ENCODE peak calls at places on chromosomes 13 and 19, in seven cellular contexts. One of them, this sample, is unnamed.
A peak's percentile ranks its signal among the peaks of the same experiment; 100 is the strongest.

GRCh38 chr19:4018140-4018613 is 10.6 kb downstream of the PIAS4 start:
- DNase-seq in pancreas: no peak
- DNase-seq in lower leg skin: no peak
- DNase-seq in cardiac muscle cell: no peak
- DNase-seq in mesendoderm: no peak
- DNase-seq in skeletal muscle cell: no peak
- DNase-seq in psoas muscle: no peak
- DNase-seq in this sample: no peak

GRCh38 chr19:45643024-45643926 is 4.1 kb upstream of the EML2 start:
- DNase-seq in pancreas: peak; percentile 77
- DNase-seq in lower leg skin: peak; percentile 97
- DNase-seq in cardiac muscle cell: peak; percentile 89
- DNase-seq in mesendoderm: peak; percentile 91
- DNase-seq in skeletal muscle cell: no peak
- DNase-seq in psoas muscle: peak; percentile 83
- DNase-seq in this sample: peak; percentile 79

GRCh38 chr19:13037718-13038117 is 42.4 kb downstream of the NFIX start:
- DNase-seq in pancreas: no peak
- DNase-seq in lower leg skin: no peak
- DNase-seq in cardiac muscle cell: no peak
- DNase-seq in mesendoderm: no peak
- DNase-seq in skeletal muscle cell: no peak
- DNase-seq in psoas muscle: no peak
- DNase-seq in this sample: no peak

GRCh38 chr19:4878491-4878968 is 11.1 kb upstream of the PLIN3 start:
- DNase-seq in pancreas: no peak
- DNase-seq in lower leg skin: no peak
- DNase-seq in cardiac muscle cell: no peak
- DNase-seq in mesendoderm: no peak
- DNase-seq in skeletal muscle cell: peak; percentile 20
- DNase-seq in psoas muscle: peak; percentile 75
- DNase-seq in this sample: no peak

GRCh38 chr19:55487884-55488687 is at the start of gene SSC5D:
- DNase-seq in pancreas: no peak
- DNase-seq in lower leg skin: no peak
- DNase-seq in cardiac muscle cell: no peak
- DNase-seq in mesendoderm: peak; percentile 50
- DNase-seq in skeletal muscle cell: no peak
- DNase-seq in psoas muscle: no peak
- DNase-seq in this sample: peak; percentile 64

GRCh38 chr13:32136716-32137115 is 105.1 kb downstream of the FRY start:
- DNase-seq in pancreas: no peak
- DNase-seq in lower leg skin: no peak
- DNase-seq in cardiac muscle cell: no peak
- DNase-seq in mesendoderm: no peak
- DNase-seq in skeletal muscle cell: no peak
- DNase-seq in psoas muscle: no peak
- DNase-seq in this sample: no peak

GRCh38 chr13:44437356-44438233 is 64.0 kb downstream of the SERP2 start:
- DNase-seq in pancreas: no peak
- DNase-seq in lower leg skin: no peak
- DNase-seq in cardiac muscle cell: peak; percentile 49
- DNase-seq in mesendoderm: peak; percentile 65
- DNase-seq in skeletal muscle cell: no peak
- DNase-seq in psoas muscle: no peak
- DNase-seq in this sample: peak; percentile 71

GRCh38 chr13:41426047-41426446 is 31.3 kb upstream of the RGCC start:
- DNase-seq in pancreas: no peak
- DNase-seq in lower leg skin: no peak
- DNase-seq in cardiac muscle cell: no peak
- DNase-seq in mesendoderm: no peak
- DNase-seq in skeletal muscle cell: no peak
- DNase-seq in psoas muscle: no peak
- DNase-seq in this sample: no peak

GRCh38 chr13:27081893-27082292 is 89.7 kb downstream of the USP12 start:
- DNase-seq in pancreas: no peak
- DNase-seq in lower leg skin: no peak
- DNase-seq in cardiac muscle cell: no peak
- DNase-seq in mesendoderm: no peak
- DNase-seq in skeletal muscle cell: no peak
- DNase-seq in psoas muscle: no peak
- DNase-seq in this sample: no peak

GRCh38 chr19:28022506-28022905 is 1190.4 kb downstream of the UQCRFS1 start:
- DNase-seq in pancreas: no peak
- DNase-seq in lower leg skin: no peak
- DNase-seq in cardiac muscle cell: no peak
- DNase-seq in mesendoderm: no peak
- DNase-seq in skeletal muscle cell: no peak
- DNase-seq in psoas muscle: no peak
- DNase-seq in this sample: no peak

GRCh38 chr13:41917641-41918040 is 43.3 kb downstream of the VWA8 start:
- DNase-seq in pancreas: no peak
- DNase-seq in lower leg skin: no peak
- DNase-seq in cardiac muscle cell: no peak
- DNase-seq in mesendoderm: no peak
- DNase-seq in skeletal muscle cell: peak; percentile 79
- DNase-seq in psoas muscle: no peak
- DNase-seq in this sample: peak; percentile 84

GRCh38 chr13:82096256-82096655 is 1755.3 kb upstream of the SPRY2 start:
- DNase-seq in pancreas: no peak
- DNase-seq in lower leg skin: no peak
- DNase-seq in cardiac muscle cell: no peak
- DNase-seq in mesendoderm: no peak
- DNase-seq in skeletal muscle cell: no peak
- DNase-seq in psoas muscle: no peak
- DNase-seq in this sample: no peak

GRCh38 chr13:34412817-34413365 is 529.2 kb upstream of the NBEA start:
- DNase-seq in pancreas: no peak
- DNase-seq in lower leg skin: no peak
- DNase-seq in cardiac muscle cell: no peak
- DNase-seq in mesendoderm: no peak
- DNase-seq in skeletal muscle cell: no peak
- DNase-seq in psoas muscle: no peak
- DNase-seq in this sample: peak; percentile 35

GRCh38 chr13:110490009-110490770 is 71.3 kb downstream of the RAB20 start:
- DNase-seq in pancreas: no peak
- DNase-seq in lower leg skin: no peak
- DNase-seq in cardiac muscle cell: no peak
- DNase-seq in mesendoderm: no peak
- DNase-seq in skeletal muscle cell: no peak
- DNase-seq in psoas muscle: no peak
- DNase-seq in this sample: no peak

GRCh38 chr13:44197791-44198770 is 175.5 kb upstream of the SERP2 start:
- DNase-seq in pancreas: no peak
- DNase-seq in lower leg skin: no peak
- DNase-seq in cardiac muscle cell: peak; percentile 36
- DNase-seq in mesendoderm: no peak
- DNase-seq in skeletal muscle cell: no peak
- DNase-seq in psoas muscle: no peak
- DNase-seq in this sample: peak; percentile 64

GRCh38 chr13:49711218-49711863 is 20.1 kb upstream of the EBPL start:
- DNase-seq in pancreas: no peak
- DNase-seq in lower leg skin: no peak
- DNase-seq in cardiac muscle cell: no peak
- DNase-seq in mesendoderm: no peak
- DNase-seq in skeletal muscle cell: peak; percentile 45
- DNase-seq in psoas muscle: no peak
- DNase-seq in this sample: peak; percentile 41

GRCh38 chr19:11423804-11424318 is 4.7 kb upstream of the RGL3 start:
- DNase-seq in pancreas: no peak
- DNase-seq in lower leg skin: no peak
- DNase-seq in cardiac muscle cell: no peak
- DNase-seq in mesendoderm: no peak
- DNase-seq in skeletal muscle cell: no peak
- DNase-seq in psoas muscle: no peak
- DNase-seq in this sample: no peak

GRCh38 chr19:53904909-53905308 is 4.2 kb upstream of the CACNG7 start:
- DNase-seq in pancreas: no peak
- DNase-seq in lower leg skin: no peak
- DNase-seq in cardiac muscle cell: no peak
- DNase-seq in mesendoderm: no peak
- DNase-seq in skeletal muscle cell: no peak
- DNase-seq in psoas muscle: no peak
- DNase-seq in this sample: no peak

GRCh38 chr13:42740753-42741152 is 40.6 kb upstream of the FAM216B start:
- DNase-seq in pancreas: peak; percentile 16
- DNase-seq in lower leg skin: no peak
- DNase-seq in cardiac muscle cell: no peak
- DNase-seq in mesendoderm: no peak
- DNase-seq in skeletal muscle cell: no peak
- DNase-seq in psoas muscle: peak; percentile 39
- DNase-seq in this sample: no peak

GRCh38 chr13:110327036-110327790 is 20.1 kb downstream of the COL4A2 start:
- DNase-seq in pancreas: peak; percentile 57
- DNase-seq in lower leg skin: no peak
- DNase-seq in cardiac muscle cell: no peak
- DNase-seq in mesendoderm: peak; percentile 75
- DNase-seq in skeletal muscle cell: no peak
- DNase-seq in psoas muscle: no peak
- DNase-seq in this sample: no peak

GRCh38 chr13:79018166-79018565 is 359.2 kb upstream of the OBI1 start:
- DNase-seq in pancreas: no peak
- DNase-seq in lower leg skin: no peak
- DNase-seq in cardiac muscle cell: no peak
- DNase-seq in mesendoderm: peak; percentile 29
- DNase-seq in skeletal muscle cell: no peak
- DNase-seq in psoas muscle: no peak
- DNase-seq in this sample: no peak

GRCh38 chr13:101648766-101649489 is 196.5 kb downstream of the ITGBL1 start:
- DNase-seq in pancreas: no peak
- DNase-seq in lower leg skin: no peak
- DNase-seq in cardiac muscle cell: no peak
- DNase-seq in mesendoderm: no peak
- DNase-seq in skeletal muscle cell: no peak
- DNase-seq in psoas muscle: no peak
- DNase-seq in this sample: no peak

GRCh38 chr19:1585243-1585580 is 7.5 kb downstream of the MBD3 start:
- DNase-seq in pancreas: no peak
- DNase-seq in lower leg skin: no peak
- DNase-seq in cardiac muscle cell: no peak
- DNase-seq in mesendoderm: no peak
- DNase-seq in skeletal muscle cell: no peak
- DNase-seq in psoas muscle: no peak
- DNase-seq in this sample: no peak

GRCh38 chr13:49585220-49586157 is at the start of gene RCBTB1:
- DNase-seq in pancreas: peak; percentile 76
- DNase-seq in lower leg skin: peak; percentile 92
- DNase-seq in cardiac muscle cell: peak; percentile 88
- DNase-seq in mesendoderm: peak; percentile 81
- DNase-seq in skeletal muscle cell: no peak
- DNase-seq in psoas muscle: peak; percentile 70
- DNase-seq in this sample: peak; percentile 41

GRCh38 chr13:111846396-111847174 is 220.4 kb upstream of the SOX1 start:
- DNase-seq in pancreas: no peak
- DNase-seq in lower leg skin: no peak
- DNase-seq in cardiac muscle cell: no peak
- DNase-seq in mesendoderm: peak; percentile 46
- DNase-seq in skeletal muscle cell: no peak
- DNase-seq in psoas muscle: no peak
- DNase-seq in this sample: no peak
- H3K4me3 ChIP-seq in pancreas: no peak overlapping the region
- H3K4me3 ChIP-seq in lower leg skin: no peak overlapping the region
- H3K4me3 ChIP-seq in cardiac muscle cell: no peak overlapping the region
- H3K4me3 ChIP-seq in mesendoderm: no peak overlapping the region
- H3K4me3 ChIP-seq in skeletal muscle cell: no peak overlapping the region
- H3K4me3 ChIP-seq in psoas muscle: no peak overlapping the region
- H3K4me3 ChIP-seq in this sample: no peak overlapping the region

DNA sequence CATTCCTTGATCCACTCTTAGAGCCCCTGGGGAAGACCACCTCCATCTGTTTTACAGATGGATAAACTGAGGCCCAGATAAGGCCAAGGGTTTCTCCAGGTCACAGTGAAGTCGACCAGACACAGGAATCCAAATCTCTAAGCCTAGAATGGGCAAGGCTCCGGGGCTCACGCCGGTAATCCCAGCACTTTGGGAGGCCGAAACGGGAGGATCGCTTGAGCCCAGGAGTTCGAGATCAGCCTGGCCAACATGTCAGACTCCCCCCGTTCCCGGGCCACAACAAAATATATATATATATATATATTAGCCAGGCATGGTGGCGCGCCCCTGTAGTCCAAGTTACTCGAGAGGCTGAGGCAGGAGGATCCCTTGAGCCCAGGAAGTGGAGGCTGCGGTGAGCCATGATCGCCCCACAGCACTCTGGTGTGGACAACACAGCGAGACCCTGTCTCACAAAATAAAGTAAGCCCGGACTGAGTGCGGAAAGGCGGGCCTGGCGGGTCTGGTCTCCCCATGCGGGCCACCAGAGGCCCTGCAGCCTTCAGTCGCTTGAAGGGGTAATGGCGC is 615 bp upstream of the RPL13A start:
- DNase-seq in pancreas: no peak
- DNase-seq in lower leg skin: no peak
- DNase-seq in cardiac muscle cell: no peak
- DNase-seq in mesendoderm: no peak
- DNase-seq in skeletal muscle cell: no peak
- DNase-seq in psoas muscle: no peak
- DNase-seq in this sample: no peak
- H3K4me3 ChIP-seq in pancreas: no peak overlapping the region
- H3K4me3 ChIP-seq in lower leg skin: no peak overlapping the region
- H3K4me3 ChIP-seq in cardiac muscle cell: no peak overlapping the region
- H3K4me3 ChIP-seq in mesendoderm: no peak overlapping the region
- H3K4me3 ChIP-seq in skeletal muscle cell: no peak overlapping the region
- H3K4me3 ChIP-seq in psoas muscle: peak overlapping the region; percentile 98
- H3K4me3 ChIP-seq in this sample: no peak overlapping the region

GRCh38 chr19:50358483-50359431 is 6.7 kb downstream of the NAPSA start:
- DNase-seq in pancreas: peak; percentile 69
- DNase-seq in lower leg skin: no peak
- DNase-seq in cardiac muscle cell: no peak
- DNase-seq in mesendoderm: no peak
- DNase-seq in skeletal muscle cell: no peak
- DNase-seq in psoas muscle: peak; percentile 73
- DNase-seq in this sample: peak; percentile 46
- H3K4me3 ChIP-seq in pancreas: peak overlapping the region; percentile 11
- H3K4me3 ChIP-seq in lower leg skin: no peak overlapping the region
- H3K4me3 ChIP-seq in cardiac muscle cell: no peak overlapping the region
- H3K4me3 ChIP-seq in mesendoderm: no peak overlapping the region
- H3K4me3 ChIP-seq in skeletal muscle cell: peak overlapping the region; percentile 46
- H3K4me3 ChIP-seq in psoas muscle: peak overlapping the region; percentile 65
- H3K4me3 ChIP-seq in this sample: peak overlapping the region; percentile 50

GRCh38 chr19:42285546-42285945 is 16.4 kb upstream of the PRR19 start:
- DNase-seq in pancreas: no peak
- DNase-seq in lower leg skin: peak; percentile 83
- DNase-seq in cardiac muscle cell: no peak
- DNase-seq in mesendoderm: no peak
- DNase-seq in skeletal muscle cell: no peak
- DNase-seq in psoas muscle: no peak
- DNase-seq in this sample: no peak

GRCh38 chr19:42282810-42283247 is 13.8 kb downstream of the CIC start:
- DNase-seq in pancreas: no peak
- DNase-seq in lower leg skin: peak; percentile 84
- DNase-seq in cardiac muscle cell: no peak
- DNase-seq in mesendoderm: no peak
- DNase-seq in skeletal muscle cell: no peak
- DNase-seq in psoas muscle: no peak
- DNase-seq in this sample: no peak

GRCh38 chr19:42284641-42285341 is 15.7 kb downstream of the CIC start:
- DNase-seq in pancreas: no peak
- DNase-seq in lower leg skin: peak; percentile 90
- DNase-seq in cardiac muscle cell: peak; percentile 38
- DNase-seq in mesendoderm: peak; percentile 46
- DNase-seq in skeletal muscle cell: no peak
- DNase-seq in psoas muscle: no peak
- DNase-seq in this sample: no peak

GRCh38 chr19:42283248-42284065 is 14.4 kb downstream of the CIC start:
- DNase-seq in pancreas: peak; percentile 96
- DNase-seq in lower leg skin: peak; percentile 99
- DNase-seq in cardiac muscle cell: peak; percentile 97
- DNase-seq in mesendoderm: peak; percentile 96
- DNase-seq in skeletal muscle cell: peak; percentile 78
- DNase-seq in psoas muscle: peak; percentile 97
- DNase-seq in this sample: peak; percentile 88

GRCh38 chr19:42284066-42284501 is 15.0 kb downstream of the CIC start:
- DNase-seq in pancreas: peak; percentile 78
- DNase-seq in lower leg skin: peak; percentile 95
- DNase-seq in cardiac muscle cell: peak; percentile 85
- DNase-seq in mesendoderm: peak; percentile 70
- DNase-seq in skeletal muscle cell: no peak
- DNase-seq in psoas muscle: peak; percentile 86
- DNase-seq in this sample: peak; percentile 74
- H3K4me3 ChIP-seq in pancreas: peak overlapping the region; percentile 40
- H3K4me3 ChIP-seq in lower leg skin: no peak overlapping the region
- H3K4me3 ChIP-seq in cardiac muscle cell: peak overlapping the region; percentile 44
- H3K4me3 ChIP-seq in mesendoderm: peak overlapping the region; percentile 42
- H3K4me3 ChIP-seq in skeletal muscle cell: peak overlapping the region; percentile 30
- H3K4me3 ChIP-seq in psoas muscle: peak overlapping the region; percentile 66
- H3K4me3 ChIP-seq in this sample: peak overlapping the region; percentile 84

This sample was measured in fibroblast of the aortic adventitia.